ENCODE peak calls at places on chromosomes 5 and 9, in five cellular contexts. One of them, this sample, is unnamed.

GRCh38 chr9:91814214-91814613 is 135.8 kb downstream of the ROR2 start:
- DNase-seq in mucosa of gallbladder: no peak
- DNase-seq in AG10803: no peak
- DNase-seq in neuronal stem cell: no peak
- DNase-seq in choroid plexus epithelial cell: no peak
- DNase-seq in this sample: no peak

GRCh38 chr9:137672907-137673791 is 54.3 kb downstream of the EHMT1 start:
- DNase-seq in neuronal stem cell: no peak
- DNase-seq in choroid plexus epithelial cell: peak; percentile 89
- DNase-seq in AG10803: peak; percentile 78
- DNase-seq in mucosa of gallbladder: peak; percentile 60
- DNase-seq in this sample: peak; percentile 75

GRCh38 chr9:87675906-87676515 is 49.9 kb upstream of the CTSL start:
- DNase-seq in AG10803: no peak
- DNase-seq in choroid plexus epithelial cell: no peak
- DNase-seq in neuronal stem cell: no peak
- DNase-seq in mucosa of gallbladder: no peak
- DNase-seq in this sample: no peak

GRCh38 chr9:6869081-6869948 is 111.5 kb downstream of the KDM4C start:
- DNase-seq in AG10803: peak; percentile 4
- DNase-seq in neuronal stem cell: no peak
- DNase-seq in choroid plexus epithelial cell: peak; percentile 17
- DNase-seq in mucosa of gallbladder: no peak
- DNase-seq in this sample: no peak

GRCh38 chr5:96340357-96340756 is 92.7 kb downstream of the PCSK1 start:
- DNase-seq in mucosa of gallbladder: no peak
- DNase-seq in neuronal stem cell: no peak
- DNase-seq in AG10803: peak; percentile 51
- DNase-seq in choroid plexus epithelial cell: no peak
- DNase-seq in this sample: no peak

GRCh38 chr5:34580983-34581382 is 75.1 kb upstream of the RAI14 start:
- DNase-seq in choroid plexus epithelial cell: peak; percentile 26
- DNase-seq in AG10803: no peak
- DNase-seq in mucosa of gallbladder: no peak
- DNase-seq in neuronal stem cell: no peak
- DNase-seq in this sample: no peak

GRCh38 chr9:115945009-115945431 is 208.6 kb upstream of the PAPPA start:
- DNase-seq in choroid plexus epithelial cell: no peak
- DNase-seq in mucosa of gallbladder: no peak
- DNase-seq in neuronal stem cell: no peak
- DNase-seq in AG10803: peak; percentile 72
- DNase-seq in this sample: no peak

GRCh38 chr5:111929892-111930291 is 172.9 kb upstream of the NREP start:
- DNase-seq in neuronal stem cell: no peak
- DNase-seq in choroid plexus epithelial cell: peak; percentile 74
- DNase-seq in AG10803: peak; percentile 89
- DNase-seq in mucosa of gallbladder: no peak
- DNase-seq in this sample: no peak

GRCh38 chr9:110058304-110058953 is 149.5 kb downstream of the C9orf152 start:
- DNase-seq in neuronal stem cell: no peak
- DNase-seq in mucosa of gallbladder: peak; percentile 53
- DNase-seq in choroid plexus epithelial cell: peak; percentile 69
- DNase-seq in AG10803: peak; percentile 35
- DNase-seq in this sample: peak; percentile 14

This sample was measured in retina.